ENCODE peak calls at places on chromosome 10, in seven cellular contexts. One of them, this sample, is unnamed.

GRCh38 chr10:92559051-92559450 is 14.8 kb downstream of the IDE start:
- DNase-seq in prostate gland: no peak
- DNase-seq in tibial nerve: no peak
- DNase-seq in IMR-90: no peak
- DNase-seq in breast epithelium: no peak
- DNase-seq in spleen: no peak
- DNase-seq in transverse colon: no peak
- DNase-seq in this sample: no peak

GRCh38 chr10:98855403-98856189 is 380.1 kb downstream of the HPSE2 start:
- DNase-seq in IMR-90: no peak
- DNase-seq in breast epithelium: no peak
- DNase-seq in spleen: no peak
- DNase-seq in transverse colon: no peak
- DNase-seq in prostate gland: no peak
- DNase-seq in tibial nerve: no peak
- DNase-seq in this sample: no peak

GRCh38 chr10:2263556-2263955 is 526.2 kb upstream of the ADARB2 start:
- DNase-seq in transverse colon: no peak
- DNase-seq in spleen: no peak
- DNase-seq in prostate gland: no peak
- DNase-seq in breast epithelium: no peak
- DNase-seq in tibial nerve: no peak
- DNase-seq in IMR-90: no peak
- DNase-seq in this sample: no peak

GRCh38 chr10:125052146-125052545 is 108.2 kb downstream of the CTBP2 start:
- DNase-seq in spleen: no peak
- DNase-seq in breast epithelium: no peak
- DNase-seq in prostate gland: no peak
- DNase-seq in transverse colon: no peak
- DNase-seq in tibial nerve: no peak
- DNase-seq in IMR-90: no peak
- DNase-seq in this sample: no peak

GRCh38 chr10:61626209-61626608 is 36.5 kb upstream of the CABCOCO1 start:
- DNase-seq in IMR-90: no peak
- DNase-seq in prostate gland: no peak
- DNase-seq in breast epithelium: no peak
- DNase-seq in spleen: no peak
- DNase-seq in transverse colon: no peak
- DNase-seq in tibial nerve: no peak
- DNase-seq in this sample: no peak

GRCh38 chr10:72274730-72275350 is 1.1 kb downstream of the DDIT4 start:
- DNase-seq in spleen: peak
- DNase-seq in breast epithelium: peak
- DNase-seq in IMR-90: peak
- DNase-seq in transverse colon: peak
- DNase-seq in tibial nerve: peak
- DNase-seq in prostate gland: peak
- DNase-seq in this sample: peak

GRCh38 chr10:3693031-3693714 is 91.8 kb downstream of the KLF6 start:
- DNase-seq in transverse colon: no peak
- DNase-seq in spleen: no peak
- DNase-seq in IMR-90: no peak
- DNase-seq in breast epithelium: no peak
- DNase-seq in tibial nerve: no peak
- DNase-seq in prostate gland: no peak
- DNase-seq in this sample: no peak

GRCh38 chr10:80460399-80461207 is 6.5 kb downstream of the TSPAN14 start:
- DNase-seq in tibial nerve: no peak
- DNase-seq in transverse colon: peak
- DNase-seq in breast epithelium: peak
- DNase-seq in spleen: no peak
- DNase-seq in IMR-90: peak
- DNase-seq in prostate gland: peak
- DNase-seq in this sample: no peak

GRCh38 chr10:93954726-93955363 is 38.9 kb upstream of the PLCE1 start:
- DNase-seq in tibial nerve: no peak
- DNase-seq in transverse colon: no peak
- DNase-seq in prostate gland: no peak
- DNase-seq in breast epithelium: no peak
- DNase-seq in IMR-90: peak
- DNase-seq in spleen: no peak
- DNase-seq in this sample: no peak

GRCh38 chr10:97412891-97413304 is 11.8 kb upstream of the RRP12 start:
- DNase-seq in prostate gland: peak
- DNase-seq in spleen: peak
- DNase-seq in IMR-90: no peak
- DNase-seq in transverse colon: no peak
- DNase-seq in tibial nerve: no peak
- DNase-seq in breast epithelium: no peak
- DNase-seq in this sample: no peak

GRCh38 chr10:91879514-91880170 is 29.6 kb downstream of the FGFBP3 start:
- DNase-seq in tibial nerve: no peak
- DNase-seq in IMR-90: no peak
- DNase-seq in transverse colon: no peak
- DNase-seq in prostate gland: no peak
- DNase-seq in breast epithelium: no peak
- DNase-seq in spleen: no peak
- DNase-seq in this sample: no peak

GRCh38 chr10:93131956-93132355 is 58.3 kb downstream of the CYP26A1 start:
- DNase-seq in transverse colon: peak
- DNase-seq in breast epithelium: no peak
- DNase-seq in spleen: no peak
- DNase-seq in prostate gland: no peak
- DNase-seq in tibial nerve: no peak
- DNase-seq in IMR-90: no peak
- DNase-seq in this sample: no peak

GRCh38 chr10:36534471-36535002 is 590.9 kb upstream of the ANKRD30A start:
- DNase-seq in transverse colon: no peak
- DNase-seq in IMR-90: peak
- DNase-seq in prostate gland: no peak
- DNase-seq in spleen: peak
- DNase-seq in tibial nerve: no peak
- DNase-seq in breast epithelium: no peak
- DNase-seq in this sample: peak

GRCh38 chr10:89251417-89252224 is at the start of gene LIPA:
- DNase-seq in prostate gland: peak
- DNase-seq in spleen: peak
- DNase-seq in tibial nerve: peak
- DNase-seq in breast epithelium: peak
- DNase-seq in transverse colon: peak
- DNase-seq in IMR-90: peak
- DNase-seq in this sample: peak
- TF ChIP-seq POLR2A in prostate gland: peak
- TF ChIP-seq POLR2A in spleen: peak
- TF ChIP-seq POLR2A in tibial nerve: peak
- TF ChIP-seq POLR2A in breast epithelium: peak
- TF ChIP-seq POLR2A in transverse colon: peak
- TF ChIP-seq POLR2A in IMR-90: no peak
- TF ChIP-seq POLR2A in this sample: no peak

GRCh38 chr10:26697163-26697921 is at the start of gene PDSS1:
- DNase-seq in breast epithelium: peak
- DNase-seq in IMR-90: peak
- DNase-seq in prostate gland: peak
- DNase-seq in tibial nerve: peak
- DNase-seq in transverse colon: peak
- DNase-seq in spleen: peak
- DNase-seq in this sample: peak
- TF ChIP-seq POLR2A in breast epithelium: no peak
- TF ChIP-seq POLR2A in IMR-90: no peak
- TF ChIP-seq POLR2A in prostate gland: no peak
- TF ChIP-seq POLR2A in tibial nerve: peak
- TF ChIP-seq POLR2A in transverse colon: peak
- TF ChIP-seq POLR2A in spleen: no peak
- TF ChIP-seq POLR2A in this sample: no peak

DNA sequence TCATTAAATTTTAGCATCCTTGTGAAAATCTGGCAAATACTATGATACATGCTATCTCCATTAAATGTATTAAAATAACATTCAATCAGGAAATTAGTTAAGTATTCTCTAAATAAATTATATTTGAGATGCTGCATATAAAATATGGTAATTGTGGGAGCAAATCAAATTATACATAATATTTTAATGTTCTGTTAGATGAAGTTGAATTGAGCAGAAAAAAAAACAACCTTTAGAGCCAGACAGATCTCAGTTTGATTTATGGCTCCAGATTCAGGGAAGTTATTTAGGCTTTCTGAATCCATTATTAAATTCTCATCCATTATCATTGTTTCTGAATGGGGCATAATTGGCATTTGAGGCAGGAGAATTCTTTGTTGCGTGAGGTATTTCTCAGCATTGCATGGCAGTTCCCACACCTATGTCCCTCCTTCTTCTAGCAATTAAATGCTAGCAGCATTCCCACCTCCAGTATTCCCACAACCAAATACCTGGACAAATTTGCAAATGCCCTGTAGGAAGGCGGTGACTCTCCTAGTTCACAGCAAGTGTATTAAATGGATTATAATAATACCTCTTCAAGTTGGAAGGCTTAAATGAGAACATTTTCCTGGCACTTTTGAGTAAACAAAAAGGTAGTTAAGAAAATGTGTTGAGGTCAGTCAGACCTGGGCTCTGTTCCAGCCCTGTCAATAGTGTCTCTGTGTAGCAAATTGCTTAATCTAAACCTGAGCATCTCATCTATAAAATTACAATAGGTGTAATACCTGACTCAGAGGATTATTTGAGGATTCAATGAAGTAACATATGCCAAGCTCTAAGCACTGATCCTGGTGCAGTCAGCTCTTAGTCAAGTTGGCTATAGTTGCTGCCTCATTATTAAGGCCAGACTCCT is 108.9 kb downstream of the RNLS start:
- DNase-seq in transverse colon: peak
- DNase-seq in breast epithelium: peak
- DNase-seq in spleen: no peak
- DNase-seq in prostate gland: peak
- DNase-seq in tibial nerve: no peak
- DNase-seq in IMR-90: no peak
- DNase-seq in this sample: no peak
- TF ChIP-seq POLR2A in transverse colon: no peak
- TF ChIP-seq POLR2A in breast epithelium: no peak
- TF ChIP-seq POLR2A in spleen: no peak
- TF ChIP-seq POLR2A in prostate gland: no peak
- TF ChIP-seq POLR2A in tibial nerve: no peak
- TF ChIP-seq POLR2A in IMR-90: no peak
- TF ChIP-seq POLR2A in this sample: no peak

GRCh38 chr10:68727146-68727545 is 6.1 kb downstream of the CCAR1 start:
- DNase-seq in breast epithelium: no peak
- DNase-seq in spleen: no peak
- DNase-seq in tibial nerve: no peak
- DNase-seq in transverse colon: no peak
- DNase-seq in prostate gland: no peak
- DNase-seq in IMR-90: no peak
- DNase-seq in this sample: no peak

GRCh38 chr10:68721673-68721963 is 579 bp downstream of the CCAR1 start:
- DNase-seq in transverse colon: no peak
- DNase-seq in spleen: no peak
- DNase-seq in tibial nerve: no peak
- DNase-seq in IMR-90: no peak
- DNase-seq in prostate gland: no peak
- DNase-seq in breast epithelium: no peak
- DNase-seq in this sample: no peak

GRCh38 chr10:68720793-68721672 is at the start of gene CCAR1:
- DNase-seq in IMR-90: peak
- DNase-seq in transverse colon: peak
- DNase-seq in prostate gland: peak
- DNase-seq in tibial nerve: peak
- DNase-seq in breast epithelium: peak
- DNase-seq in spleen: peak
- DNase-seq in this sample: peak

DNA sequence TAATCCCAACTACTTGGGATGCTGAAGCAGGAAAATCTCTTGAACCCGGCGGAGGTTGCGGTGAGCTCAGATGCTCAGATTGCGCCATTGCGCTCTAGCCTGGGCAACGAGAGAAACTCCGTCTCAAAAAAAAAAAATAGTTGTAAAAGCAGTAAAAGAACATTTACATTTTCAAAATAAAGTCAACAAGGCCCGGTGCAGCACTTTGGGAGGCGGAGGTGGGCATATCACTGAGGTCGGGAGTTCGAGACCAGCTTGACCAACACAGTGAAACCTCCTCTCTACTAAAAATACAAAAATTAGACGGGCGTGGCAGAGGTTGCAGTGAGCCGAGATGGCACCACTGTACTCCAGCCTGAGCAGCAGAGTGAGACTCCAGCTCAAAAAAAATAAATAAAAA is 4.0 kb downstream of the CCAR1 start:
- DNase-seq in breast epithelium: no peak
- DNase-seq in prostate gland: no peak
- DNase-seq in IMR-90: no peak
- DNase-seq in spleen: no peak
- DNase-seq in transverse colon: no peak
- DNase-seq in tibial nerve: no peak
- DNase-seq in this sample: no peak
- TF ChIP-seq POLR2A in breast epithelium: no peak
- TF ChIP-seq POLR2A in prostate gland: no peak
- TF ChIP-seq POLR2A in IMR-90: no peak
- TF ChIP-seq POLR2A in spleen: no peak
- TF ChIP-seq POLR2A in transverse colon: no peak
- TF ChIP-seq POLR2A in tibial nerve: no peak
- TF ChIP-seq POLR2A in this sample: no peak

This sample was measured in GM12891.